ENCODE peak calls at places on chromosomes 5 and 9, in nine cellular contexts. T is BE2C; Y is CD8-positive, alpha-beta T cell; U is anterior cingulate cortex; G is activated CD4-positive, alpha-beta T cell treated with anti-CD3 and anti-CD28 coated beads, Interleukin-2, amount 50 U/mL, for 1 hour; K is HTR-8/SVneo; V is HS-5; H is activated naive CD4-positive, alpha-beta T cell; W is AG04450. B is an unnamed sample.

GRCh38 chr5:33272288-33272687 is 168.5 kb upstream of the TARS1 start:
- DNase-seq in K (peak; percentile 75), U (no peak), T (no peak), Y (no peak), H (no peak), G (no peak), V (peak; percentile 98), W (peak; percentile 60), B (no peak)

GRCh38 chr5:170479484-170479883 is 24.3 kb upstream of the KCNIP1 start:
- DNase-seq in G (no peak), K (peak; percentile 41), W (no peak), Y (no peak), V (peak; percentile 10), U (no peak), T (no peak), H (no peak), B (no peak)

GRCh38 chr9:133130721-133131244 is 9.7 kb upstream of the RALGDS start:
- DNase-seq in K (no peak), V (no peak), Y (peak; percentile 52), T (no peak), W (no peak), G (peak; percentile 62), H (no peak), U (no peak), B (no peak)

GRCh38 chr5:148343049-148343413 is 7.7 kb downstream of the SPINK9 start:
- DNase-seq in T (no peak), G (no peak), V (no peak), Y (no peak), H (no peak), U (no peak), W (no peak), K (no peak), B (no peak)

GRCh38 chr5:6636293-6636692 is 3.1 kb downstream of the SRD5A1 start:
- DNase-seq in K (no peak), V (no peak), U (no peak), H (no peak), G (no peak), T (no peak), Y (no peak), W (no peak), B (no peak)

GRCh38 chr5:77628840-77629552 is 9.5 kb downstream of the OTP start:
- DNase-seq in Y (no peak), U (no peak), W (no peak), K (no peak), G (no peak), H (no peak), V (no peak), T (peak; percentile 26), B (no peak)

GRCh38 chr5:140329739-140330481 is 16.5 kb downstream of the HBEGF start:
- DNase-seq in V (no peak), H (no peak), W (no peak), U (no peak), K (no peak), G (no peak), Y (no peak), T (no peak), B (no peak)

GRCh38 chr5:66291771-66292170 is 147.7 kb downstream of the SREK1 start:
- DNase-seq in U (no peak), H (no peak), V (no peak), Y (no peak), G (no peak), W (no peak), K (no peak), T (no peak), B (no peak)

GRCh38 chr5:92332039-92332438 is 948.9 kb upstream of the ARRDC3 start:
- DNase-seq in K (no peak), H (no peak), V (no peak), U (no peak), Y (no peak), T (no peak), W (no peak), G (no peak), B (no peak)

GRCh38 chr9:133251773-133252172 is 23.2 kb downstream of the ABO start:
- DNase-seq in Y (no peak), V (no peak), W (no peak), G (no peak), H (no peak), K (no peak), U (no peak), T (no peak), B (no peak)

GRCh38 chr5:25570067-25570583 is 925.3 kb upstream of the CDH10 start:
- DNase-seq in K (no peak), V (no peak), G (no peak), Y (no peak), W (no peak), U (no peak), H (no peak), T (no peak), B (no peak)

GRCh38 chr5:132639706-132640130 is 18.3 kb upstream of the IL13 start:
- DNase-seq in U (no peak), V (no peak), H (no peak), G (no peak), W (no peak), K (no peak), T (no peak), Y (no peak), B (no peak)

GRCh38 chr9:126953089-126953809 is 38.7 kb downstream of the RALGPS1 start:
- DNase-seq in T (no peak), G (no peak), U (no peak), Y (no peak), H (no peak), W (peak; percentile 78), V (no peak), K (no peak), B (no peak)

GRCh38 chr5:132385321-132386105 is 16.0 kb downstream of the SLC22A5 start:
- DNase-seq in G (peak; percentile 57), K (peak; percentile 73), Y (peak; percentile 46), U (peak; percentile 23), V (no peak), W (no peak), H (no peak), T (peak; percentile 65), B (peak; percentile 48)

GRCh38 chr9:136373300-136374182 is at the start of gene CARD9:
- DNase-seq in U (no peak), V (no peak), Y (no peak), W (no peak), T (peak; percentile 69), H (no peak), K (no peak), G (no peak), B (no peak)

GRCh38 chr9:91682806-91683205 is 259.2 kb upstream of the NFIL3 start:
- DNase-seq in Y (no peak), H (no peak), V (no peak), U (no peak), T (no peak), G (no peak), K (no peak), W (no peak), B (no peak)

GRCh38 chr5:178267245-178267644 is 34.6 kb upstream of the PHYKPL start:
- DNase-seq in K (no peak), W (no peak), H (no peak), U (no peak), V (no peak), G (no peak), Y (no peak), T (no peak), B (no peak)

GRCh38 chr9:6564868-6565267 is 80.7 kb downstream of the GLDC start:
- DNase-seq in W (no peak), U (no peak), H (no peak), Y (no peak), T (no peak), K (no peak), G (no peak), V (no peak), B (no peak)

GRCh38 chr5:111857633-111858032 is 100.6 kb upstream of the NREP start:
- DNase-seq in T (no peak), K (no peak), U (no peak), W (no peak), G (no peak), V (no peak), H (no peak), Y (no peak), B (no peak)

GRCh38 chr5:141479776-141480175 is 4.0 kb downstream of the PCDHGC3 start:
- DNase-seq in W (no peak), Y (no peak), T (no peak), H (no peak), K (no peak), G (no peak), V (no peak), U (no peak), B (no peak)

GRCh38 chr9:72526901-72527800 is 5.7 kb downstream of the TMC1 start:
- DNase-seq in T (no peak), Y (peak; percentile 45), G (peak; percentile 76), W (peak; percentile 74), U (peak; percentile 63), H (peak; percentile 11), K (peak; percentile 67), V (peak; percentile 56), B (peak; percentile 71)

GRCh38 chr9:76687861-76688374 is 76.3 kb upstream of the PCA3 start:
- DNase-seq in V (peak; percentile 75), U (no peak), K (no peak), W (no peak), G (no peak), H (no peak), Y (no peak), T (no peak), B (no peak)